ENCODE peak calls at places on chromosomes 2 and 18, in seven cellular contexts. S is esophagus squamous epithelium, W is sigmoid colon, I is spleen, T is IMR-90, N is body of pancreas, X is breast epithelium. O is an unnamed sample.

GRCh38 chr2:236367791-236368289 is 103.6 kb upstream of the ASB18 start:
- DNase-seq in S (no peak), W (no peak), I (no peak), T (no peak), N (no peak), X (no peak), O (no peak)

GRCh38 chr18:58605027-58606020 is 23.6 kb downstream of the ALPK2 start:
- DNase-seq in S (no peak), W (no peak), I (no peak), T (peak; percentile 87), N (no peak), X (no peak), O (no peak)

GRCh38 chr2:9483107-9483506 is 8.8 kb downstream of the IAH1 start:
- DNase-seq in S (no peak), W (no peak), I (no peak), T (no peak), N (no peak), X (no peak), O (no peak)

GRCh38 chr2:224860786-224861185 is 144.6 kb upstream of the CCDC195 start:
- DNase-seq in S (no peak), W (no peak), I (no peak), T (no peak), N (no peak), X (no peak), O (no peak)

GRCh38 chr2:233528182-233528581 is 38.4 kb downstream of the USP40 start:
- DNase-seq in S (no peak), W (no peak), I (no peak), T (no peak), N (no peak), X (no peak), O (no peak)

GRCh38 chr2:66582975-66583842 is 148.3 kb downstream of the MEIS1 start:
- DNase-seq in S (no peak), W (peak; percentile 69), I (no peak), T (peak; percentile 55), N (peak; percentile 71), X (no peak), O (no peak)

GRCh38 chr2:241701405-241702154 is at the start of gene ING5:
- DNase-seq in S (peak; percentile 71), W (peak; percentile 98), I (peak; percentile 98), T (peak; percentile 87), N (peak; percentile 98), X (peak; percentile 97), O (peak; percentile 86)

GRCh38 chr18:35581555-35582309 is at the start of gene GALNT1:
- DNase-seq in S (no peak), W (no peak), I (peak; percentile 91), T (peak; percentile 4), N (peak; percentile 4), X (no peak), O (peak; percentile 6)

GRCh38 chr2:157336137-157336721 is 10.6 kb upstream of the ERMN start:
- DNase-seq in S (no peak), W (no peak), I (no peak), T (peak; percentile 34), N (peak; percentile 66), X (no peak), O (peak; percentile 7)

GRCh38 chr18:44599409-44599808 is 81.3 kb upstream of the SETBP1 start:
- DNase-seq in S (no peak), W (no peak), I (no peak), T (peak; percentile 7), N (no peak), X (no peak), O (no peak)

GRCh38 chr18:2547477-2548087 is 23.7 kb downstream of the METTL4 start:
- DNase-seq in S (no peak), W (no peak), I (no peak), T (peak; percentile 71), N (no peak), X (no peak), O (no peak)

GRCh38 chr2:68901199-68901515 is 30.0 kb upstream of the BMP10 start:
- DNase-seq in S (no peak), W (no peak), I (no peak), T (peak; percentile 42), N (no peak), X (no peak), O (no peak)

GRCh38 chr18:23235860-23236259 is 100.6 kb downstream of the CABLES1 start:
- DNase-seq in S (no peak), W (no peak), I (peak; percentile 62), T (no peak), N (no peak), X (no peak), O (no peak)

GRCh38 chr18:13813271-13813849 is 10.6 kb upstream of the MC5R start:
- DNase-seq in S (no peak), W (no peak), I (no peak), T (peak; percentile 51), N (peak; percentile 75), X (no peak), O (peak; percentile 67)

GRCh38 chr18:79542876-79543750 is 136.5 kb upstream of the CTDP1 start:
- DNase-seq in S (no peak), W (no peak), I (no peak), T (no peak), N (no peak), X (no peak), O (no peak)

GRCh38 chr2:108607706-108608301 is 73.5 kb downstream of the LIMS1 start:
- DNase-seq in S (no peak), W (no peak), I (no peak), T (peak; percentile 59), N (no peak), X (no peak), O (no peak)

GRCh38 chr2:881204-881918 is 69.3 kb upstream of the SNTG2 start:
- DNase-seq in S (no peak), W (no peak), I (no peak), T (no peak), N (no peak), X (no peak), O (no peak)

GRCh38 chr2:239459056-239459455 is 58.2 kb upstream of the HDAC4 start:
- DNase-seq in S (no peak), W (peak; percentile 50), I (peak; percentile 61), T (no peak), N (no peak), X (peak; percentile 47), O (no peak)

GRCh38 chr2:239461551-239462515 is 61.0 kb upstream of the HDAC4 start:
- DNase-seq in S (no peak), W (peak; percentile 53), I (no peak), T (no peak), N (no peak), X (peak; percentile 39), O (no peak)

GRCh38 chr2:239462671-239463506 is 62.1 kb upstream of the HDAC4 start:
- DNase-seq in S (no peak), W (peak; percentile 55), I (peak; percentile 61), T (no peak), N (no peak), X (peak; percentile 40), O (no peak)

GRCh38 chr2:239459581-239459980 is 58.8 kb upstream of the HDAC4 start:
- DNase-seq in S (no peak), W (peak; percentile 12), I (no peak), T (no peak), N (no peak), X (peak; percentile 37), O (no peak)

GRCh38 chr2:239460780-239461179 is 60.0 kb upstream of the HDAC4 start:
- DNase-seq in S (no peak), W (peak; percentile 39), I (no peak), T (no peak), N (no peak), X (no peak), O (no peak)
- TF ChIP-seq POLR2A in S (no peak), W (no peak), I (no peak), T (no peak), N (no peak), X (no peak), O (no peak)

DNA sequence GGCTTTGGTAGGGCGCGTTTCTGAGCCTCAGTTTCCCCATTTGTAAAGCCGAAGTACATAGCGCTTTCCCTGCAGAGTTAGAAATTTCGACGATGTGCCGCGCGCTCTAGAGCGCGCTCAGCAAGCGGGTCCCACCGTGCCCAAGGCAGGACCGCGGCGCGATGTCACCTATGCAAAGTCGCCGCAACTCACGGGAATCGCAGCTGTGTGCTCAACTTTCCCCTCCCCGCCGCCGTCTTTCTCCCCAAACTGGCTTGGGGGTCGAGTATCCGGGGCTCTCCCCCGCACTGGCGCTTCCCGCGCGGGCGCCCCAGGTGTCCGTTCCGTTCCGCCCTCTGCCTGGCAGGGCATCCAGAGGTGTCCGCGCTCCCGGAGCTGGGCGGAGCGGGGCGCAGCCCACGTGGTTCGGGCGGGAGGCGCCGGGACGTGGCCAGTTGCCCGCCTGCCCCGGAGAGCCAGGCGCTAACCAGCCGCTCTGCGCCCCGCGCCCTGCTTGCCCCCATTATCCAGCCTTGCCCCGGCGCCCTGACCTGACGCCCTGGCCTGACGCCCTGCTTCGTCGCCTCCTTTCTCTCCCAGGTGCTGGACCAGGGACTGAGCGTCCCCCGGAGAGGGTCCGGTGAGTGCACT is at the start of gene MLPH:
- DNase-seq in S (no peak), W (no peak), I (peak; percentile 68), T (peak; percentile 43), N (peak; percentile 70), X (peak; percentile 78), O (peak; percentile 68)
- TF ChIP-seq POLR2A in S (no peak), W (peak; percentile 31), I (no peak), T (peak; percentile 33), N (peak; percentile 65), X (peak; percentile 32), O (peak; percentile 73)

DNA sequence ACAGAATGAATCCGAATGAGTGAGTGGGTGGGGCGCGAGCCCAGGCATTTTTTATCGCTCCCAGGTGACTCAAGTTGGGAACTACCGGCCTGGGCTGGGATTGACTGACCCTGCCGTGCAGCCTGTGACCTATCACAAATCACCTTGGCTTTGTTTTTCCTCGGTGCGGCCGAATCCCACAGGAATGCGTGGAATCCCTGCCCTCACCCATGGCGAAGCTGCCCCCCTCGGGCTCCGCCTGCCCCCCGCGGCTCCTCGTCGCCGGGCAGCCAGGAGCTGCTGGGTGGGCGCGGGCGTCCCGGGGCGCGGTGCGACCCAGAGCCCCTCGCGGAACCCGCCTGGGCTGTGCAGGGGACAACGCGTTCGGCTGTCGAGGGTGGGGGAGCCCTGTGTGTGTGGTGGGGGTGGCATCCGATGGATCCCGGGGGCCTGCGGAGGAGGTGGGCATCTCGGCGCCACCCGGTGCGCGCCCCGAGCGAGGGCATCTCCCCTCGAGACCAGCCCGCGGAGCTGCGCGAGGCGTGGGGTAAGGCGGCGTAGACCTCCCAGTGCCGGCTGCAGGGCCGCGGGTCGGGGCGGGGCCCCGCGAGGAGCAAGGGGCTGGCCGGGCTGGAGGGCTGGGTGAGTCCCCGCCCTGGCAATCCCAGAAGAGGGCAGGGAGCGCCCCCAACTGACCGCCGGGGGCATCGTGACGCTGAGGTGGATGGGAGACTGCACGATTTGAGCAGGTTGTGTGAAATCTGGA is 16.5 kb downstream of the B3GNT7 start:
- DNase-seq in S (peak; percentile 18), W (peak; percentile 94), I (peak; percentile 94), T (peak; percentile 71), N (peak; percentile 92), X (peak; percentile 86), O (peak; percentile 83)
- TF ChIP-seq POLR2A in S (no peak), W (no peak), I (no peak), T (no peak), N (peak; percentile 75), X (no peak), O (peak; percentile 23)

DNA sequence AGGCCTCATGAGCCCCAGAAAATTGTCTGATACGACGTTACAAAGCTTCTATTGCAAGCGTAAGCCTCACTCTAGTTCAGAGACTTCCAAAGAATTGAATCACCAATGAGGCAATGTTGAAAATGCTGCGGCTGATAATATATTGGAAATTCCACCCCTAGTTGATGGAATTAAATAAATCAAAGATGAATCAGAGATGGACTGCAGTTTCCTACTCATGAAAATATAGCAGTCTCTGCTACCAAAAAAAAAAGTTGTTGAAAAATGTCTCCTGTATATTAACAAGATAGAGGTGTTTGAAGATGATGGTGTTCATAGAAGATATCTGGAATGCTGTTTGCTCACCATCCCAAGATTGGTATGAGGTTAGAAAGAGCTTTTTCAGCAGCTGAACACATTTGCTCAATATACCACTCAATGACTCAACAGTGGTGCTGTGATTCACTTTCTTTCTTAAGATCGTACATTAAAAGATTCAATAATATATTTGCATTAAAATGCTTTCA is 99.8 kb upstream of the ARHGAP28 start:
- DNase-seq in S (no peak), W (no peak), I (no peak), T (peak; percentile 88), N (no peak), X (no peak), O (no peak)
- TF ChIP-seq POLR2A in S (no peak), W (no peak), I (no peak), T (no peak), N (no peak), X (no peak), O (no peak)